ENCODE peak calls at places on chromosome 13, in six cellular contexts. P is K562, C is transverse colon, K is GM12891, N is breast epithelium, U is GM12892. H is an unnamed sample.

GRCh38 chr13:38008636-38009035 is 139.1 kb upstream of the TRPC4 start:
- DNase-seq in P (no peak), C (peak), K (no peak), N (no peak), U (no peak), H (peak)

GRCh38 chr13:59982631-59983382 is 180.9 kb downstream of the DIAPH3 start:
- DNase-seq in P (no peak), C (no peak), K (no peak), N (no peak), U (no peak), H (no peak)

GRCh38 chr13:28316129-28316528 is 177.8 kb downstream of the PAN3 start:
- DNase-seq in P (no peak), C (no peak), K (no peak), N (no peak), U (no peak), H (no peak)

GRCh38 chr13:91078093-91078679 is 269.3 kb upstream of the MIR17HG start:
- DNase-seq in P (peak), C (no peak), K (no peak), N (no peak), U (no peak), H (peak)

GRCh38 chr13:62524498-62524897 is 1108.8 kb upstream of the PCDH20 start:
- DNase-seq in P (no peak), C (no peak), K (no peak), N (no peak), U (no peak), H (no peak)

GRCh38 chr13:54241719-54242118 is 1213.1 kb downstream of the OLFM4 start:
- DNase-seq in P (no peak), C (no peak), K (no peak), N (no peak), U (no peak), H (no peak)

GRCh38 chr13:93862259-93862658 is 617.2 kb downstream of the DCT start:
- DNase-seq in P (no peak), C (no peak), K (no peak), N (no peak), U (no peak), H (no peak)

GRCh38 chr13:49567501-49567900 is 17.9 kb downstream of the RCBTB1 start:
- DNase-seq in P (no peak), C (no peak), K (no peak), N (no peak), U (no peak), H (no peak)

GRCh38 chr13:85724554-85725432 is 74.4 kb downstream of the SLITRK6 start:
- DNase-seq in P (no peak), C (no peak), K (no peak), N (no peak), U (no peak), H (no peak)

GRCh38 chr13:24127116-24127631 is 33.3 kb upstream of the SPATA13 start:
- DNase-seq in P (no peak), C (peak), K (no peak), N (no peak), U (no peak), H (no peak)

GRCh38 chr13:108895220-108895704 is 265.9 kb downstream of the MYO16 start:
- DNase-seq in P (no peak), C (no peak), K (no peak), N (no peak), U (no peak), H (peak)

GRCh38 chr13:42102961-42103688 is 54.7 kb downstream of the DGKH start:
- DNase-seq in P (no peak), C (no peak), K (no peak), N (no peak), U (no peak), H (no peak)

GRCh38 chr13:57138988-57139387 is 1.7 kb upstream of the PRR20A start:
- DNase-seq in P (no peak), C (no peak), K (no peak), N (no peak), U (no peak), H (no peak)

GRCh38 chr13:50378513-50378970 is 363.3 kb downstream of the KCNRG start:
- DNase-seq in P (no peak), C (no peak), K (no peak), N (no peak), U (no peak), H (no peak)

DNA sequence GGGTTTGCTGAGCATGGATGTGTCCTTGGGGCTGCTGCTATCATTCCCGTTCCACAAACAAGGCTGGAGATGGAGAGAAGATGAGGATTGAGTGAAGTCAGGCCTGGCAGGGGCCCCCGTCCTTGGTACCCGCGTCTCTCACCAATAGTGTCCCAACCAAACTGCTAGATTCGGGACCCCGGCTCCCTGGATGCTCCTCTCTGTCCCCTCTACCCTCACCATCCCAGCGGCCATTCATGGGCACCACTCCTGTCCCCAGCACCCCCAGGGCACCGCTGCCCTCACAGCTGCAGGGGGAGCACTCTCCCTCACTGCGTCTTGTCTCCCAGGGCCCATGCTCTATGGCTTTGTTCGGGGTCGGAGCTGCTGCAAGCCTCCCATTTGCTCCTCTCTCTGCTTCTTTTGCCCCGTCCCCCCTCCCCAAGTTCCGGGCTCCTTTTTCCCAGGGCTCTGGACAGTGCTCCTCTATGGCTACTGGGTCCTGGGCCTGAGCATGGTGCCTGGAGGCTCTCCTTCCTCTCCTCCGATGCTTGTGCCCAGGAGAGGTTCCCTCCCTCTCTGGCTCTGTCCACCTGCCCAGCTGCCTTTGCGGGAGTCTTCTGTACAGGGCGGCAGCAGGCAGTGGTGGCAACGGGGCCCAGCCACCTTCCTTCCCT is 219.5 kb downstream of the TEX29 start:
- DNase-seq in P (no peak), C (no peak), K (no peak), N (no peak), U (no peak), H (no peak)
- TF ChIP-seq POLR2AphosphoS5 in P (no peak), C (no peak), K (no peak), N (no peak), U (no peak), H (no peak)

GRCh38 chr13:26036383-26036782 is 15.4 kb downstream of the SHISA2 start:
- DNase-seq in P (no peak), C (no peak), K (no peak), N (no peak), U (no peak), H (no peak)
- TF ChIP-seq POLR2A in P (no peak), C (no peak), K (no peak), N (no peak), U (no peak), H (no peak)

GRCh38 chr13:98606296-98606695 is 29.4 kb upstream of the STK24 start:
- DNase-seq in P (no peak), C (no peak), K (no peak), N (no peak), U (no peak), H (no peak)
- TF ChIP-seq POLR2AphosphoS5 in P (no peak), C (no peak), K (no peak), N (no peak), U (no peak), H (no peak)

DNA sequence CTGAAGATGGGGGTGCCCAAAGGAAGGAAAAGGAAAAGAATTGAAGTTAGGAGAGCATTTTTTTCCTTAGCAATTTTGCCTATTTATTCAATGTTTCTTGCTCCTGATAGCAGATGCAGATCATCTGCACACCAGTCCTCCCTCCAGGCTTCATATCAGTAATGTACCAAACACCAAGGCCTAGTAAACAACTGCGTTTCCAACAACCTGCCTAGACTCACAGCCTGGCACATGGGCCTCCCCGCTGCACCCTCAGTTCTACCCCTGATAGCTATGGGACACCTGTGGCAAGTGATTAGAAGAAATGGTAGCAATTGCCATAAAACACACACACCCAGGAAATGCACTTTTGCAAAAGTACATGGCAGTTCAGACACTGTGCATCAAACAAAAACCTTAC is 30.4 kb upstream of the HMGB1 start:
- DNase-seq in P (no peak), C (no peak), K (no peak), N (no peak), U (no peak), H (no peak)
- TF ChIP-seq POLR2A in P (no peak), C (no peak), K (no peak), N (no peak), U (no peak), H (no peak)

DNA sequence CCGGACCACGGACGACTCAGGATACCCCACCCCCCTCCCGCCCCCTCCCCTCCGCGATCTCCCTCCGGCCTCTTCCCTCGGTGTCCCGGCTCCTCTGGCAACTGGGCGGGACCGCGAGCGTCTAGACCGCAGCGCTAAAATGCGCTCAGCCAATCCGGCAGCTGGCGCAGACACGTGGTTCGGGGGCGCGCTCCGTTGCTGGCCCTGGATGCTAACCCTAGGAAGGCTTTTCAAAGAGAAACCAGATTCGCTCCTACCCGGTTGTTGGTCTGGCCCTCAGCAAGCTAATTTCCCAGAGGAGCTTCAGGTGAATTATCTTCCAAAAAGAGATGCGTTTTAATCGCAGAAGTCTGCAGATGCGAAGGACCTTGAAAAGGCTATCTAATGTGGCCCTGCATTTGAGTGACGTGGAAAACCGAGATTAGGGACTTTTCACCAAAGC is at the start of gene DZIP1:
- DNase-seq in P (no peak), C (peak), K (peak), N (no peak), U (no peak), H (peak)
- TF ChIP-seq POLR2AphosphoS5 in P (no peak), C (no peak), K (no peak), N (no peak), U (no peak), H (peak)

DNA sequence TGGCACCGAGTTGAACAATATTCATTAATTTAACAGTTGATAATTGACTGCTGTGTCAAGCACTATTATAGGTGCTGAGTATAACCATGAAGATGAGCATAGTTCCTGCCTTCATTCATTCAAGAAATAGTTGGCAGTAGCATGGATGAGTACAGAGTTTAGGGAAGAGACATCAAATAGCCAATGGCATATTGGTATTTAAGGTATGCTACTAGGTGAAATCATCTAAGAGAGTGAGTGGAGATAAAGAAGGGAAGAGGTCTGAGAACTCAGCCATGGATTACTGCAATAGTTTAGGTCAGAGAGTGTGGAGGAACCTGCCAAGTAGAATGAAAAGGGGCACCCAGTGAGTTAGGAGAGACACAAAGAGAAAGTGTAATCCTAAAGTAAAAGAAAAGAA is 4.9 kb upstream of the HTR2A start:
- DNase-seq in P (no peak), C (no peak), K (no peak), N (no peak), U (no peak), H (no peak)
- TF ChIP-seq POLR2A in P (no peak), C (no peak), K (no peak), N (no peak), U (no peak), H (no peak)

DNA sequence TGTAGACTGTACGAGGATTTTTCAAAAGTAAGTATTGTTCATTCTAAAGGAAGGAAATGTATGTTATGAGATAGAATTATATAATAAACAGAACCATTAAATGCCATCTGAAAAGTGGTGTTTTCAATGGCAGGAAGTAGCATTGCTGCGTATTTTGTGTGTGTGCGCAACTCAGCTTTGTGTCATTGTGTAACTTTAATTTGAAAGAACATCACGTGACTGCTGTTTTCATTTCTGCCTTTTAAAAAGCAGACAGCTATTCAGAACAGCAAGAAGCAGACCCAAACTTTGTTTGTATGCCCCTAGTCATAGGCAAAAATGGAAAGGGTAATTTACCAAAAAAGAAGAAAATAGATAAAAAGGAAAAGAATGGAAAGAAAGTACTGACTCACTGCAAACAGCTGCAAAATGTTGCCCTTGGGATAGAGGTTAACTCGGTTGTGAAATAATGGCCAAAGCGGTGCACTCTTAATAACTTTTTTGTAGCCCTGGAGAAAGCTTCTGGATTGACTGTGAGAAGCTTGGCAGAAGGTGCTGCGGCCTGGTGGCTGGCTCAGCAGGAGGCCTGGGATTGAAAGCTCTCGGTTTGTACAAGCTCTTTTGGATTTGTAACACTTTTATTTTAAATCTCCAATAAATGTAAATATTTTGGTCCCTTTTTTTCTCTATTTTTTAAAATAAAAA is 97.3 kb downstream of the GGACT start:
- DNase-seq in P (no peak), C (no peak), K (no peak), N (no peak), U (no peak), H (peak)
- TF ChIP-seq POLR2AphosphoS5 in P (no peak), C (peak), K (no peak), N (no peak), U (no peak), H (no peak)

H was measured in endothelial cell of umbilical vein.